ENCODE peak calls at places on chromosomes 13 and 19, in five cellular contexts. Z, I, K, C and M are unnamed samples. For H3K4me1, the result is how much of the 10 kb centered on the place peaks cover.

GRCh38 chr13:78714717-78715116 is 55.8 kb upstream of the OBI1 start:
- DNase-seq in I (no peak), Z (no peak), C (no peak), K (no peak), M (no peak)

GRCh38 chr13:112198611-112199010 is 131.7 kb downstream of the SOX1 start:
- DNase-seq in I (no peak), C (no peak), K (no peak), Z (no peak), M (no peak)

GRCh38 chr19:46861691-46862503 is 1.1 kb downstream of the ARHGAP35 start:
- DNase-seq in K (no peak), I (peak), Z (peak), C (no peak), M (peak)

GRCh38 chr19:56097306-56097705 is 23.8 kb downstream of the ZNF787 start:
- DNase-seq in C (no peak), Z (no peak), K (no peak), I (no peak), M (no peak)

GRCh38 chr19:16890461-16891184 is 1.8 kb downstream of the F2RL3 start:
- DNase-seq in Z (no peak), I (no peak), C (no peak), K (no peak), M (no peak)

GRCh38 chr19:43470288-43470687 is 4.9 kb upstream of the LYPD3 start:
- DNase-seq in K (peak), Z (no peak), C (no peak), I (no peak), M (no peak)

GRCh38 chr19:1401138-1401888 is at the start of gene GAMT:
- DNase-seq in Z (no peak), K (no peak), C (no peak), I (no peak), M (no peak)

GRCh38 chr19:45468803-45469131 is 971 bp downstream of the FOSB start:
- DNase-seq in K (no peak), C (no peak), I (no peak), Z (no peak), M (no peak)

GRCh38 chr13:21694831-21695230 is 24.0 kb downstream of the FGF9 start:
- DNase-seq in C (no peak), Z (no peak), K (no peak), I (no peak), M (no peak)

GRCh38 chr19:49570997-49571676 is 9.2 kb downstream of the NOSIP start:
- DNase-seq in C (no peak), K (no peak), I (no peak), Z (no peak), M (no peak)

GRCh38 chr13:91398413-91399188 is at the start of gene GPC5:
- DNase-seq in C (peak), I (peak), K (peak), Z (peak), M (peak)

GRCh38 chr13:21674271-21675009 is 3.6 kb downstream of the FGF9 start:
- DNase-seq in Z (no peak), I (peak), C (no peak), K (no peak), M (peak)

GRCh38 chr13:26991508-26992181 is 180.0 kb downstream of the USP12 start:
- DNase-seq in C (no peak), K (no peak), I (no peak), Z (peak), M (no peak)

GRCh38 chr19:41888926-41889325 is 5.9 kb downstream of the ARHGEF1 start:
- DNase-seq in K (no peak), Z (no peak), I (no peak), C (peak), M (no peak)

GRCh38 chr19:51251453-51251790 is 542 bp downstream of the SIGLECL1 start:
- DNase-seq in Z (no peak), C (no peak), I (no peak), K (no peak), M (no peak)
- TF ChIP-seq CTCF in Z (no peak), C (no peak), I (no peak), K (no peak), M (no peak)

DNA sequence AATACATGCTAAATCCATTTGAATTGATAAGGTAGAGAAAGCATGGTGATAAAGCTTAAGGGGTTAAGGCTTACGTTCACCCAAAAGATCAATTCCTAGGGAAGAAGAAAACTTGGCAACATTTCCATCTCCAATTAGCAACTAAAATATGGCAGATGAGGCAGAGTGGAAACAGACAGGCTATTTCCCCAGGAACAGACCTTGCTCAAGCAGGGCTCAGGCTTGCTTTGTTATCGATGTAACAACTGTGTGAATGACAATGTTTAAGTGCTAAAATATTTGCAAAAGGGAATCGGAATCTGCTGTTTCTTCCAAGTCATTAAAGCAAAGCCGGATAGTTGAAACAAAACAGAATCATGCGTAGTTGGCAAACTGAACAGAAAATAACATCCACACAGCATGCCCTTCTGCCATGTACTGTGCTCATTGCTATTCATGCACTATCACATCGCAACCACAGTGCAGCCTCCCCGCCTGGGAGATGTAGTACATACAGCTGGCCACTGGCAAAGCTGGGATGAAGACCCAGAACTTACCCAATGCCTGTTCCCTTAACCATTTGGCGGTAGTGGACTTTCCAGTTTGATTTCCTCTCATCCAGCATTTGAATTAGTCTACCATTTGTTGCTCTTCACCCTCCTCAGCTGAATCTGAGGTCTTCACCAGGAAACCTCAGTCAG is 799.1 kb downstream of the DIAPH3 start:
- DNase-seq in C (no peak), I (no peak), Z (no peak), K (no peak), M (no peak)
- H3K4me1 ChIP-seq in C (under half), I (under half), Z (under half), K (under half), M (under half)

GRCh38 chr19:13784731-13785452 is 10.4 kb upstream of the ZSWIM4 start:
- DNase-seq in C (peak), K (peak), I (peak), Z (peak), M (peak)
- TF ChIP-seq CTCF in C (peak), K (no peak), I (peak), Z (peak), M (peak)

DNA sequence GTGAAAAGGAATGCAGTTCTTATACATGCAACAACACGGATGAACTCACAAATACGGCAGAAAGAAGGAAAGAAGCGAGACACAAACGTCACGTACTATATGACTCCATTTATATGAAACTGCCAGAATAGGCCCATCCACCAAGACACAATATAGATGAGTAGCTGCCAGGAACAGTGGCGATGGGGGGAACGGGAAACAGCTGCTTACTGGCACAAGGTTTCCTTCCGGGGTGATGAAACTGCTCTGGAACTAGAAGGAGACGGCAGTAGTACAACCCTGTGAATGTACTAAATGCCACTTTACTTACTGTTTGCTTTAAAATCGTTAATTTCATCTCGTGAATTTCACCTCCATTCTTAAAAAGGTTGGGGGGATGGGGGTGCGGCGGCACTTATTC is 28.9 kb downstream of the MLLT1 start:
- DNase-seq in I (no peak), Z (no peak), K (no peak), C (peak), M (no peak)
- H3K4me1 ChIP-seq in I (under half), Z (under half), K (under half), C (under half), M (under half)

DNA sequence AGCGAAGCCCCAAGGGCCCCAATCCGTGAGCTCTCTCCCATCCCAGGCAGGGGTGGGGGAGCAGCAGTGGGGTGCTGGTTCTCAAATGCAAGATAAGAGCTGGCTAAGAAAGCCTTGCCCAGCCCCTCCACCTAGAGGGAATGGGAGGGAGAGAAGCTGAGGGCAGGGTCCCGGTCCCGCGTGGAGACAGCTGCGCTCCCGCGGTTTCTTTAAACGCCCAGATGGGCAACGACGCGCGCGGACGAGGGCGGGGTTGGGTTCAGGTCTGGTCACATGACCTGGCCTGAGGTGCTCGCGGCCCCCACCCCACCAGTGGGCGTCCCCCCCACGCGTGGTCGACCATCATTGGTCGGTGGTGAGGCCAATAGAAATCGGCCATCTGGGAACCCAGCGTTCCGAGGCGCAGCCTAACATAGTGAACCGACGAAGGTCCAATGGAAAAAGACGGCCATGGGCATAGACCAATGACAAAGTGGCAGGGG is 314 bp upstream of the CALR start:
- DNase-seq in C (peak), Z (peak), K (peak), I (peak), M (peak)
- TF ChIP-seq CTCF in C (no peak), Z (no peak), K (no peak), I (no peak), M (no peak)

DNA sequence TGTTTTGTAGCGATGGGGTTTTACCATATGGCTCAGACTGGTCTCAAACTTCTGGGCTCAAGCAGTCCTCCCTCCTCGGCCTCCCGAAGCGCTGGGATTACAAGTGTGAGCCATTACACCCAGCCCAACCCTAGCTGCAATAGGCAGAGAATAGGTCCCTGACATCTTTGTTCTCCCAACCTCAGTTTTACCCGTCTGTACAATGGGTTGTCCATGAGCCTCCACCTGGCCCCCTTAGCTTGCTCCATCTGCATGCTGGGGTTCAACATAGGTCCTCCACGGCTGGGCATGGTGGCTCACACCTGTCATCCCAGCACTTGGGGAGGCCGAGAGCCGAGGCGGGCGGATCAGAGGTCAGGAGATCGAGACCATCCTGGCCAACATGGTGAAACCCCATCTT is 14.4 kb downstream of the NFIC start:
- DNase-seq in C (no peak), K (no peak), Z (no peak), I (no peak), M (no peak)
- H3K4me1 ChIP-seq in C (half or more), K (under half), Z (under half), I (half or more), M (half or more)

GRCh38 chr19:28401739-28402138 is 811.2 kb downstream of the UQCRFS1 start:
- DNase-seq in K (no peak), I (no peak), C (no peak), Z (no peak), M (no peak)

GRCh38 chr19:28396259-28396940 is 816.6 kb downstream of the UQCRFS1 start:
- DNase-seq in I (no peak), Z (no peak), K (no peak), C (no peak), M (no peak)

GRCh38 chr19:28400953-28401671 is 811.8 kb downstream of the UQCRFS1 start:
- DNase-seq in C (no peak), K (no peak), Z (no peak), I (no peak), M (no peak)

GRCh38 chr19:28397311-28397710 is 815.6 kb downstream of the UQCRFS1 start:
- DNase-seq in I (no peak), Z (no peak), C (no peak), K (no peak), M (no peak)

DNA sequence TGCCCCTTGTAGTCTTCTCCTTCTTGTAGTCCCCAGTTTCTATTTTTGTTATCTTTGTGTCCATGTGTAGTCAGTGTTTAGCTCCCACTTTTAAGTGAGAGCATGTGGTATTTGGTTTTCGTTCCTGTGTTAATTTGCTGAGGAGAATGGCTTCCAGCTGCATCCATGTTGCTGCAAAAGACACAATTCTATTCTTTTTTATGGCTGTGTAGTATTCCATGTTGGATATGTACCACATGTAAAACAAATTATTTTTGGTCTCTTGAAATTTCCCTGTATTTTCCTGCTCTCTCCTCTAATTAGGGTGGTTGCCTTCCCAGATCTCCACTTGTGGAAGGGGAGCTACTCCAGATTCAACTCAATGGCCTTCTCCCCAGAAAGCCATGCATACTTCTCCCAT is 813.8 kb downstream of the UQCRFS1 start:
- DNase-seq in C (no peak), I (no peak), K (no peak), Z (no peak), M (no peak)
- TF ChIP-seq CTCF in C (no peak), I (no peak), K (no peak), Z (no peak), M (no peak)

DNA sequence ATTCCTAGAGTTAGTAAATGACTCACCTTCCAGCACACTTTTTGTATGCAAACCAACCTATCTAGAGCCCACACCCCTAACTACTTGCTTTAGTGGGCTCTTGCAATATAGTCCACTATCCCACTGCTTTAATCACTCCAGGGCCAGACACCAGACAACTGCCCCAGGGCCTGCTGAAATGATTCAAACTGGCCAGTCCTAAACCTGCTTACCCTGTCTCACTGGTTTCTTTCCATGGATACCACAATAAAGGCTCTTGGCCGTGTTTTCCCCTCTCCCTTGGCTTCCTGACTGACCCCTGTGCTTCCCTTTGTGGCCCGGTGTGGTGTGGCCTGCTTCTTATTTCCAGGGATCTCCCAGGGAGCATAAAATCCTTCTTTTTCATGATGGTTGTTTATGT is 14.6 kb downstream of the HS6ST3 start:
- DNase-seq in Z (no peak), I (no peak), K (no peak), C (no peak), M (no peak)
- H3K4me1 ChIP-seq in Z (under half), I (under half), K (under half), C (under half), M (under half)